ENCODE peak calls at places on chromosome 11, in seven cellular contexts. C, D, V, A, M, B and L are unnamed samples.

GRCh38 chr11:27158763-27159679 is 118.4 kb downstream of the BBOX1 start:
- DNase-seq in V (no peak), B (peak; percentile 88), A (peak; percentile 45), M (peak; percentile 65), C (no peak), D (peak; percentile 21), L (peak; percentile 58)

GRCh38 chr11:1391165-1392010 is 1.7 kb downstream of the BRSK2 start:
- DNase-seq in M (no peak), B (no peak), D (no peak), V (no peak), C (no peak), A (no peak), L (no peak)

GRCh38 chr11:36340909-36341308 is 44.8 kb downstream of the PRR5L start:
- DNase-seq in B (no peak), A (no peak), M (no peak), C (no peak), D (no peak), V (no peak), L (no peak)

GRCh38 chr11:11451501-11452005 is 98.5 kb upstream of the CSNK2A3 start:
- DNase-seq in A (peak; percentile 71), B (no peak), D (no peak), C (no peak), M (no peak), V (no peak), L (no peak)

GRCh38 chr11:47950396-47950795 is 30.0 kb upstream of the PTPRJ start:
- DNase-seq in D (no peak), V (peak; percentile 81), A (no peak), C (peak; percentile 37), B (peak; percentile 69), M (no peak), L (no peak)

GRCh38 chr11:68146010-68146540 is 24.9 kb upstream of the CHKA start:
- DNase-seq in D (no peak), A (no peak), C (no peak), B (no peak), V (peak; percentile 91), M (no peak), L (no peak)

GRCh38 chr11:2378527-2379210 is 1.6 kb downstream of the CD81 start:
- DNase-seq in D (no peak), A (no peak), M (no peak), B (peak; percentile 28), V (peak; percentile 82), C (no peak), L (peak; percentile 66)

GRCh38 chr11:24760681-24761080 is 263.8 kb downstream of the LUZP2 start:
- DNase-seq in V (no peak), C (no peak), B (no peak), A (no peak), D (no peak), M (no peak), L (no peak)

GRCh38 chr11:87879118-87879517 is 296.1 kb downstream of the RAB38 start:
- DNase-seq in M (no peak), B (no peak), A (no peak), C (no peak), V (no peak), D (no peak), L (peak; percentile 3)

GRCh38 chr11:72395993-72396392 is 38.3 kb downstream of the CLPB start:
- DNase-seq in V (no peak), M (no peak), B (no peak), C (no peak), A (no peak), D (no peak), L (no peak)

GRCh38 chr11:105769627-105770026 is 159.8 kb downstream of the GRIA4 start:
- DNase-seq in B (no peak), V (no peak), M (no peak), C (no peak), D (no peak), A (no peak), L (no peak)

GRCh38 chr11:131300304-131300703 is 70.1 kb upstream of the NTM start:
- DNase-seq in V (no peak), D (no peak), A (no peak), M (no peak), B (peak; percentile 3), C (no peak), L (no peak)

GRCh38 chr11:131809203-131809948 is 439.0 kb downstream of the NTM start:
- DNase-seq in V (no peak), A (no peak), B (no peak), D (no peak), C (no peak), M (no peak), L (no peak)

GRCh38 chr11:65424200-65425104 is 1.9 kb downstream of the NEAT1 start:
- DNase-seq in V (peak; percentile 87), C (peak; percentile 66), M (peak; percentile 23), D (no peak), A (no peak), B (peak; percentile 51), L (no peak)

GRCh38 chr11:2777871-2778629 is 78.3 kb upstream of the KCNQ1OT1 start:
- DNase-seq in V (peak; percentile 70), M (no peak), A (no peak), D (peak; percentile 8), C (no peak), B (no peak), L (no peak)

GRCh38 chr11:95229199-95230053 is 1.6 kb downstream of the SESN3 start:
- DNase-seq in V (peak; percentile 68), M (no peak), C (no peak), B (peak; percentile 55), A (no peak), D (no peak), L (peak; percentile 14)

GRCh38 chr11:86578727-86579405 is 93.5 kb downstream of the ME3 start:
- DNase-seq in M (no peak), V (no peak), A (no peak), D (no peak), B (no peak), C (no peak), L (no peak)

GRCh38 chr11:13110145-13110544 is 101.0 kb downstream of the RASSF10 start:
- DNase-seq in M (no peak), V (no peak), B (no peak), C (no peak), A (no peak), D (no peak), L (no peak)

GRCh38 chr11:61007383-61007970 is 36.0 kb downstream of the CD6 start:
- DNase-seq in A (no peak), B (no peak), D (no peak), V (no peak), M (no peak), C (no peak), L (no peak)

GRCh38 chr11:132888226-132888625 is 644.1 kb downstream of the OPCML start:
- DNase-seq in V (no peak), M (no peak), A (no peak), B (no peak), C (no peak), D (no peak), L (no peak)

GRCh38 chr11:117734596-117734995 is 62.4 kb downstream of the DSCAML1 start:
- DNase-seq in A (no peak), M (no peak), V (peak; percentile 32), D (no peak), B (no peak), C (no peak), L (no peak)

GRCh38 chr11:33959855-33960400 is 68.1 kb upstream of the LMO2 start:
- DNase-seq in M (no peak), V (no peak), A (no peak), D (no peak), B (no peak), C (no peak), L (no peak)
- TF ChIP-seq CTCF in M (no peak), V (no peak), A (no peak), D (no peak), B (no peak), C (no peak), L (no peak)

GRCh38 chr11:97614571-97614970 is 1224.8 kb downstream of the JRKL start:
- DNase-seq in A (no peak), C (no peak), B (peak; percentile 61), M (no peak), V (no peak), D (no peak), L (no peak)

GRCh38 chr11:97607301-97608000 is 1217.6 kb downstream of the JRKL start:
- DNase-seq in D (no peak), V (no peak), C (no peak), A (no peak), B (no peak), M (no peak), L (no peak)

GRCh38 chr11:97610854-97611253 is 1221.0 kb downstream of the JRKL start:
- DNase-seq in M (no peak), B (no peak), C (no peak), V (no peak), D (no peak), A (no peak), L (no peak)

GRCh38 chr11:97611345-97611744 is 1221.5 kb downstream of the JRKL start:
- DNase-seq in D (no peak), A (no peak), B (no peak), V (no peak), M (no peak), C (no peak), L (no peak)

GRCh38 chr11:97610000-97610399 is 1220.2 kb downstream of the JRKL start:
- DNase-seq in C (no peak), D (no peak), V (no peak), M (no peak), B (no peak), A (no peak), L (no peak)
- TF ChIP-seq CTCF in C (no peak), D (no peak), V (no peak), M (no peak), B (no peak), A (no peak), L (no peak)

DNA sequence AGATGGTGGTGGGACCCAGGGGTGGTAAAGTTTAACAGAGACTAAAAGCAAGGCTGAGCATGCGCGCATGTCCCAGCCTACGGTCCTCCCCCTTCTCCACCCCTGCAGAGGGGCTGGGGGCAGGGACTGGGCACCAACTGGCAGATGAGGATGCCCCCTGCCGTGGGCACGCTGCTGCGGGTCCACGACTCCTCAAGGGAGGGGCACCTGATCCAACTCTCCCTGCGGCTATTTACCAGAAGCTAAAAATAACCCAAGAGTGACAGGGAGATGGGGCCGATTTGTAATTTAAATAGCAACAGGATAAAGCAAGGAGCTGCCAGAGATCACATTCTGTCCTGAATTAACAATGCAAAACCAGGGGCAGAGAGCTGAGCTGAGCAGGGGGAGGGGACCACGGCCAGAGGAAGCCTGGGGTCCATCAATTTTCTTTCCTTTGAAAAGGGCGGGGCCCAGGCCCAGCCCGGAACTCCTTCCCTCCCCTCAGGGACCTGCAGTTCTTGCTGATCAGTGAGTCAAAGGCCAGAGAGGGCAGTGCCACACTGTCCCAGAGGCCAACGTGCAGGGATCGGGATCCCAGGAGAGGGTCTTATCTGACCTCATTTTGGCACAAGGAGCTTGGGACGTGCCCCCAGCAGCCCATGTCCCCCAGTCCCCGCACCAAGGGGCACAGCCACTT is 8.1 kb upstream of the DGKZ start:
- DNase-seq in B (no peak), C (no peak), A (no peak), D (no peak), M (no peak), V (no peak), L (no peak)
- TF ChIP-seq CTCF in B (no peak), C (no peak), A (no peak), D (no peak), M (no peak), V (no peak), L (no peak)

DNA sequence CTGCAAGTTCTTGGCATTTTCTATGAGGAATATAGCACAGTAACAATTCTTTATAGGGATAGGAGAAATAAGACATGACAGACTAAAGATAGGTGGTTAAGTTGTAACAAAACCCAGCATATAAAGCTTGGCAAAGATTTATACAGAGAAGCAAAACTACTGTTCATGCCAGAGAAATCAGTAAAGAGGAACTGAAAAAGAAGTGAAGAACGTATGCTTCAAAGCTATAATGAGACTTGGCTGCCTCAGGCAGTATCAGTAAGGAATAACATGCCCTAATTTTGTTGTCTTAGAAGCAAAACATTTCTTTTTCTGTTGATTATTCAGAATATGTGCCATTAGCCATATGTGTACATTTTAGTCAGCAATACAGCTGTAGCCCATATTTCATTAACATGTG is 403.1 kb downstream of the NELL1 start:
- DNase-seq in C (no peak), V (no peak), B (no peak), A (peak; percentile 5), D (no peak), M (no peak), L (no peak)
- TF ChIP-seq CTCF in C (no peak), V (no peak), B (no peak), A (no peak), D (no peak), M (no peak), L (no peak)